ENCODE peak calls at places on chromosomes 13 and 19, in four cellular contexts. One of them, this sample, is unnamed.

GRCh38 chr19:40419780-40420179 is 6.0 kb downstream of the SERTAD1 start:
- DNase-seq in stomach: no peak
- DNase-seq in tibial artery: no peak
- DNase-seq in nephron progenitor cell: no peak
- DNase-seq in this sample: no peak

GRCh38 chr19:34904521-34904845 is 22.2 kb upstream of the ZNF30 start:
- DNase-seq in stomach: no peak
- DNase-seq in tibial artery: no peak
- DNase-seq in nephron progenitor cell: no peak
- DNase-seq in this sample: no peak

GRCh38 chr13:39040206-39040605 is 1.9 kb downstream of the NHLRC3 start:
- DNase-seq in stomach: no peak
- DNase-seq in tibial artery: no peak
- DNase-seq in nephron progenitor cell: no peak
- DNase-seq in this sample: peak

GRCh38 chr13:61575941-61576340 is 160.3 kb upstream of the PCDH20 start:
- DNase-seq in stomach: no peak
- DNase-seq in tibial artery: no peak
- DNase-seq in nephron progenitor cell: no peak
- DNase-seq in this sample: no peak

GRCh38 chr19:3146677-3147100 is 10.9 kb downstream of the GNA15 start:
- DNase-seq in stomach: no peak
- DNase-seq in tibial artery: no peak
- DNase-seq in nephron progenitor cell: peak
- DNase-seq in this sample: peak

GRCh38 chr13:85565652-85566051 is 233.6 kb downstream of the SLITRK6 start:
- DNase-seq in stomach: no peak
- DNase-seq in tibial artery: no peak
- DNase-seq in nephron progenitor cell: no peak
- DNase-seq in this sample: no peak

GRCh38 chr19:1079566-1080111 is 12.7 kb downstream of the ARHGAP45 start:
- DNase-seq in stomach: no peak
- DNase-seq in tibial artery: no peak
- DNase-seq in nephron progenitor cell: no peak
- DNase-seq in this sample: no peak

GRCh38 chr13:100438059-100438788 is 150.4 kb downstream of the GGACT start:
- DNase-seq in stomach: no peak
- DNase-seq in tibial artery: no peak
- DNase-seq in nephron progenitor cell: no peak
- DNase-seq in this sample: no peak

GRCh38 chr13:38417727-38418126 is 68.1 kb downstream of the UFM1 start:
- DNase-seq in stomach: no peak
- DNase-seq in tibial artery: no peak
- DNase-seq in nephron progenitor cell: no peak
- DNase-seq in this sample: peak

GRCh38 chr13:20197361-20197834 is 4.7 kb upstream of the GJB2 start:
- DNase-seq in stomach: no peak
- DNase-seq in tibial artery: no peak
- DNase-seq in nephron progenitor cell: no peak
- DNase-seq in this sample: peak

GRCh38 chr19:41877490-41877876 is 404 bp downstream of the CD79A start:
- DNase-seq in stomach: no peak
- DNase-seq in tibial artery: no peak
- DNase-seq in nephron progenitor cell: no peak
- DNase-seq in this sample: no peak

GRCh38 chr19:46373573-46374359 is 26.9 kb downstream of the PPP5C start:
- DNase-seq in stomach: peak
- DNase-seq in tibial artery: no peak
- DNase-seq in nephron progenitor cell: no peak
- DNase-seq in this sample: peak

GRCh38 chr13:102872131-102872530 is 26.3 kb downstream of the ERCC5 start:
- DNase-seq in stomach: no peak
- DNase-seq in tibial artery: no peak
- DNase-seq in nephron progenitor cell: no peak
- DNase-seq in this sample: no peak

GRCh38 chr13:28528848-28529247 is 33.9 kb upstream of the FLT1 start:
- DNase-seq in stomach: no peak
- DNase-seq in tibial artery: no peak
- DNase-seq in nephron progenitor cell: no peak
- DNase-seq in this sample: peak

GRCh38 chr19:37991176-37991835 is 84.3 kb downstream of the SIPA1L3 start:
- DNase-seq in stomach: no peak
- DNase-seq in tibial artery: no peak
- DNase-seq in nephron progenitor cell: no peak
- DNase-seq in this sample: no peak

GRCh38 chr13:73173160-73173905 is 114.5 kb downstream of the KLF5 start:
- DNase-seq in stomach: no peak
- DNase-seq in tibial artery: no peak
- DNase-seq in nephron progenitor cell: no peak
- DNase-seq in this sample: no peak

GRCh38 chr19:53333071-53333465 is 481 bp upstream of the ZNF845 start:
- DNase-seq in stomach: peak
- DNase-seq in tibial artery: peak
- DNase-seq in nephron progenitor cell: peak
- DNase-seq in this sample: no peak

GRCh38 chr19:45973564-45974338 is at the start of gene NOVA2:
- DNase-seq in stomach: peak
- DNase-seq in tibial artery: peak
- DNase-seq in nephron progenitor cell: peak
- DNase-seq in this sample: peak

GRCh38 chr19:43789029-43789428 is 8.3 kb upstream of the KCNN4 start:
- DNase-seq in stomach: no peak
- DNase-seq in tibial artery: no peak
- DNase-seq in nephron progenitor cell: peak
- DNase-seq in this sample: peak

GRCh38 chr13:113148407-113148806 is 10.0 kb upstream of the PROZ start:
- DNase-seq in stomach: no peak
- DNase-seq in tibial artery: no peak
- DNase-seq in nephron progenitor cell: no peak
- DNase-seq in this sample: no peak

GRCh38 chr19:6222884-6223283 is 56.9 kb downstream of the MLLT1 start:
- DNase-seq in stomach: no peak
- DNase-seq in tibial artery: no peak
- DNase-seq in nephron progenitor cell: no peak
- DNase-seq in this sample: peak

GRCh38 chr19:8251025-8251472 is 41.9 kb downstream of the CERS4 start:
- DNase-seq in stomach: peak
- DNase-seq in tibial artery: peak
- DNase-seq in nephron progenitor cell: no peak
- DNase-seq in this sample: peak
- TF ChIP-seq CTCF in stomach: no peak
- TF ChIP-seq CTCF in tibial artery: no peak
- TF ChIP-seq CTCF in nephron progenitor cell: no peak
- TF ChIP-seq CTCF in this sample: no peak

GRCh38 chr19:8697671-8698432 is 743 bp downstream of the ACTL9 start:
- DNase-seq in stomach: no peak
- DNase-seq in tibial artery: no peak
- DNase-seq in nephron progenitor cell: peak
- DNase-seq in this sample: no peak
- TF ChIP-seq CTCF in stomach: no peak
- TF ChIP-seq CTCF in tibial artery: no peak
- TF ChIP-seq CTCF in nephron progenitor cell: no peak
- TF ChIP-seq CTCF in this sample: peak

GRCh38 chr19:39413269-39413902 is 917 bp downstream of the PLEKHG2 start:
- DNase-seq in stomach: no peak
- DNase-seq in tibial artery: peak
- DNase-seq in nephron progenitor cell: peak
- DNase-seq in this sample: no peak

GRCh38 chr19:39413903-39414608 is 1.6 kb downstream of the PLEKHG2 start:
- DNase-seq in stomach: no peak
- DNase-seq in tibial artery: peak
- DNase-seq in nephron progenitor cell: peak
- DNase-seq in this sample: no peak

GRCh38 chr19:39412100-39412866 is at the start of gene PLEKHG2:
- DNase-seq in stomach: peak
- DNase-seq in tibial artery: peak
- DNase-seq in nephron progenitor cell: peak
- DNase-seq in this sample: peak

GRCh38 chr19:39411832-39412099 is 703 bp upstream of the PLEKHG2 start:
- DNase-seq in stomach: peak
- DNase-seq in tibial artery: peak
- DNase-seq in nephron progenitor cell: peak
- DNase-seq in this sample: peak

DNA sequence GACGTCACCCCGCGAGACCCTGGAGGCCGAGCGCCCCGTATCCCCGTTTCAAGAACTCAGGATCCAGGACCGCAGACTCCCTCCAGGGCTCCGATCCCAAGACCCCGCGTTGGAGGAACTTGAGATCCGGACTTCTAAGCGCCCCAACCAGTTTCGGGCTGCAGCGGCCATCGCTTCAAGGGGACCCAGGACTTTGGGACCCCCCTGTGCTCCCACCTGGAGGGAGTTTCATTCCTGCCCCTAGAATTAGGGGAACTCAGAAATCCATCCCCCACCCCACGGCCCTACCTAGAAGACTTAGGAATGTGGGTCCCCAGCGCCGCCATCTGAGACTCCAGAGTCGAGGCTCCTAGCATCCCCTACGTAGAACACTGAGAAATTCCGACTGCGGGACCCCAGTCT is 399 bp downstream of the PLEKHG2 start:
- DNase-seq in stomach: no peak
- DNase-seq in tibial artery: peak
- DNase-seq in nephron progenitor cell: no peak
- DNase-seq in this sample: no peak
- TF ChIP-seq CTCF in stomach: no peak
- TF ChIP-seq CTCF in tibial artery: no peak
- TF ChIP-seq CTCF in nephron progenitor cell: peak
- TF ChIP-seq CTCF in this sample: no peak

GRCh38 chr13:36288794-36289391 is 8.7 kb downstream of the CCDC169 start:
- DNase-seq in stomach: no peak
- DNase-seq in tibial artery: no peak
- DNase-seq in nephron progenitor cell: no peak
- DNase-seq in this sample: no peak

DNA sequence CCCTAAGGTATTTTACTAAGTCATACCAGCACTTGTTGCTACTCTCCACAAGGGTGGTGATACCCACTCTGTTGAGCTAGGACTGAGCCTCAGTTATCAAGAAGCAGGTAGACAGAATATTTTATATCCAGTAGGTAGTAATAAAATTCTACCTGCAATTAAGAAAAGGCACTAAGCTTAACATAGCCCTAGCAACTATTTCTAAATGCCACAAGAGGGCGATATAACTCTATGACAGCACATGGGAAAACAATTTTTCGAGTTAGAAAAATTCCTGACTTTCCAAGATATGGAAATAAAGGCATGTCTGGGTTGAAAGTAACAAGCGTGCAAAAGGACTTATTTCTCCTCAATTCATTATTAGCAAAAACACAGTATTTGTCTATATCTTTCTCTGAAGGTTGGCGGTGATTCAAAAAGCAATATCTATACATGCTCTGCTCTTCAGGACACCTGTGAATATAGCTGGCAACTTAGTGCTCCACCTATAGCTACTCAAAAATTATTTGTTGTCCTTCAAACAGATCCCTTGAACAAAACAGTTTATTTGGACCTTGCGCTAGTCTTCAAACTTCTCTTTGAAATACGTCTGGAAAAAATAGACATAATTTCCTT is 14.7 kb downstream of the CCDC169 start:
- DNase-seq in stomach: no peak
- DNase-seq in tibial artery: no peak
- DNase-seq in nephron progenitor cell: no peak
- DNase-seq in this sample: peak
- TF ChIP-seq CTCF in stomach: peak
- TF ChIP-seq CTCF in tibial artery: peak
- TF ChIP-seq CTCF in nephron progenitor cell: peak
- TF ChIP-seq CTCF in this sample: peak

GRCh38 chr19:31546561-31546960 is 197.3 kb upstream of the TSHZ3 start:
- DNase-seq in stomach: no peak
- DNase-seq in tibial artery: no peak
- DNase-seq in nephron progenitor cell: no peak
- DNase-seq in this sample: no peak

GRCh38 chr19:31553844-31554215 is 204.6 kb upstream of the TSHZ3 start:
- DNase-seq in stomach: no peak
- DNase-seq in tibial artery: no peak
- DNase-seq in nephron progenitor cell: no peak
- DNase-seq in this sample: no peak

GRCh38 chr19:31545766-31546165 is 196.5 kb upstream of the TSHZ3 start:
- DNase-seq in stomach: no peak
- DNase-seq in tibial artery: no peak
- DNase-seq in nephron progenitor cell: no peak
- DNase-seq in this sample: no peak

GRCh38 chr19:31553112-31553843 is 204.0 kb upstream of the TSHZ3 start:
- DNase-seq in stomach: no peak
- DNase-seq in tibial artery: no peak
- DNase-seq in nephron progenitor cell: no peak
- DNase-seq in this sample: no peak

GRCh38 chr19:31548941-31549340 is 199.7 kb upstream of the TSHZ3 start:
- DNase-seq in stomach: no peak
- DNase-seq in tibial artery: no peak
- DNase-seq in nephron progenitor cell: peak
- DNase-seq in this sample: no peak
- TF ChIP-seq CTCF in stomach: no peak
- TF ChIP-seq CTCF in tibial artery: no peak
- TF ChIP-seq CTCF in nephron progenitor cell: peak
- TF ChIP-seq CTCF in this sample: no peak